ENCODE peak calls at places on chromosomes 6 and 20, in seven cellular contexts. B, F, K, D, Q, L and O are unnamed samples.

GRCh38 chr6:134830945-134831344 is 119.0 kb downstream of the ALDH8A1 start:
- DNase-seq in B (no peak), F (no peak), K (peak), D (no peak), Q (no peak), L (no peak), O (no peak)

GRCh38 chr6:75850026-75850385 is 101.0 kb downstream of the MYO6 start:
- DNase-seq in B (no peak), F (no peak), K (no peak), D (no peak), Q (no peak), L (no peak), O (no peak)

GRCh38 chr20:1182136-1182535 is 2.6 kb downstream of the TMEM74B start:
- DNase-seq in B (no peak), F (no peak), K (no peak), D (no peak), Q (no peak), L (no peak), O (no peak)

GRCh38 chr6:74357329-74357728 is 661.3 kb downstream of the CD109 start:
- DNase-seq in B (peak), F (no peak), K (no peak), D (no peak), Q (peak), L (no peak), O (no peak)

GRCh38 chr6:31651602-31652191 is 764 bp downstream of the BAG6 start:
- DNase-seq in B (peak), F (no peak), K (peak), D (no peak), Q (peak), L (peak), O (peak)

GRCh38 chr6:19415605-19416326 is 421.4 kb upstream of the ID4 start:
- DNase-seq in B (peak), F (no peak), K (no peak), D (no peak), Q (peak), L (no peak), O (peak)

GRCh38 chr6:31622678-31623077 is 2.2 kb downstream of the PRRC2A start:
- DNase-seq in B (no peak), F (no peak), K (no peak), D (no peak), Q (no peak), L (no peak), O (no peak)

GRCh38 chr6:46098678-46099077 is 31.1 kb upstream of the ENPP4 start:
- DNase-seq in B (no peak), F (peak), K (peak), D (no peak), Q (no peak), L (no peak), O (no peak)

GRCh38 chr6:108622601-108623335 is 62.1 kb downstream of the FOXO3 start:
- DNase-seq in B (peak), F (no peak), K (no peak), D (no peak), Q (peak), L (no peak), O (peak)

GRCh38 chr20:57417051-57417689 is 26.0 kb downstream of the RBM38 start:
- DNase-seq in B (no peak), F (no peak), K (no peak), D (no peak), Q (no peak), L (no peak), O (no peak)

GRCh38 chr20:50193851-50194830 is 3.5 kb downstream of the CEBPB start:
- DNase-seq in B (peak), F (peak), K (no peak), D (no peak), Q (peak), L (no peak), O (peak)

GRCh38 chr20:4136967-4137334 is 121.6 kb upstream of the RNF24 start:
- DNase-seq in B (no peak), F (no peak), K (no peak), D (no peak), Q (no peak), L (no peak), O (no peak)

GRCh38 chr6:137353842-137354397 is 134.7 kb upstream of the IFNGR1 start:
- DNase-seq in B (no peak), F (no peak), K (no peak), D (no peak), Q (no peak), L (no peak), O (no peak)

GRCh38 chr6:27809939-27810767 is 102.0 kb downstream of the OR2B2 start:
- DNase-seq in B (peak), F (peak), K (peak), D (peak), Q (peak), L (peak), O (peak)
- TF ChIP-seq CTCF in B (peak), F (no peak), K (no peak), D (no peak), Q (peak), L (peak), O (no peak)

GRCh38 chr20:46307999-46308257 is 370 bp downstream of the CDH22 start:
- DNase-seq in B (no peak), F (no peak), K (no peak), D (no peak), Q (no peak), L (no peak), O (no peak)

GRCh38 chr20:46305973-46306360 is 2.3 kb downstream of the CDH22 start:
- DNase-seq in B (no peak), F (no peak), K (no peak), D (no peak), Q (no peak), L (no peak), O (no peak)

GRCh38 chr20:46307139-46307998 is 929 bp downstream of the CDH22 start:
- DNase-seq in B (peak), F (peak), K (peak), D (peak), Q (peak), L (peak), O (peak)

GRCh38 chr20:46305331-46305972 is 2.8 kb downstream of the CDH22 start:
- DNase-seq in B (no peak), F (no peak), K (peak), D (no peak), Q (no peak), L (no peak), O (no peak)

DNA sequence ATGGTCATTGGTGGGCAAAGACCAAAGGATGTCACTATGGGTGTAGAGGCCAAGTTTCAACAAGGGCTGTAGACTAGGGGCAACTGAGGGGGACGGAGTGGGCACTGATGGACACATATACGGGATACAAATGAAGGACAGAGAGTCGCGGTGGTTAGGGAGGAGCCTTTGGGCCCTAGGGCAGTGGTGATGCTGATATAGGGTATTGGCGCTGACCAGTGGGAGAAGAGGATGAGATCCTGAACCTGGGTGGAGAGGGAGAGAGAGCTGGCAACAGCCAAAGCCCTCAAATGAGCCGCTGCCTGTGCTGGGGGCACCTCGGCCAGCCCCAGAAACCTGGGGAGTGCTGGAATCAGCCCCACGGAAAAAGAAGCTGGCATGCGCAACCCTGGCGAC is 1.6 kb downstream of the CDH22 start:
- DNase-seq in B (no peak), F (no peak), K (no peak), D (no peak), Q (no peak), L (no peak), O (no peak)
- H3K4me3 ChIP-seq in B (no peak), F (no peak), K (no peak), D (no peak), Q (no peak), L (no peak), O (no peak)

DNA sequence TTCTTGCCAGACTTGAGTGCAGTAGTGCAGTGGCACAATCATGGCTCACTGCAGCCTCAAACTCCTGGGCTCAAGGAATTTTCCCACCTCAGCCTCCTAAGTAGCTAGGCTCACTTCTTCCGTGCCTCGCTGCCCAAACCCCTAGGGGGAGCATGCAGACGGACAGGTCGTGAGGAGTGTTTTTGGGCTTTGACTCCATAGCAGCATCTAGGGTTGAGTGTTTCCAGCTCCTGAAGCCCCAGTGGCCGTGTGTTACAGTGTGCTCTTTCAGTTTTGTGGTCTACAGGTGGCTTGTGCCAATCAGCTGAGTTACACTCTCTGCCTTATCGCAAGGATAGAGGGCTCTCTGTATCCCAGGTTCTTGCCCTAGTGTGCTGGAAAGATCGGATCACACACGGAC is 33.4 kb downstream of the NCOA3 start:
- DNase-seq in B (no peak), F (no peak), K (no peak), D (no peak), Q (no peak), L (no peak), O (no peak)
- TF ChIP-seq CTCF in B (no peak), F (no peak), K (no peak), D (peak), Q (no peak), L (no peak), O (no peak)

GRCh38 chr6:144062757-144063156 is 32.6 kb downstream of the SF3B5 start:
- DNase-seq in B (no peak), F (no peak), K (no peak), D (no peak), Q (no peak), L (no peak), O (no peak)
- H3K4me3 ChIP-seq in B (no peak), F (no peak), K (no peak), D (no peak), Q (no peak), L (no peak), O (no peak)

GRCh38 chr6:119445666-119446622 is 96.4 kb upstream of the MAN1A1 start:
- DNase-seq in B (peak), F (no peak), K (no peak), D (no peak), Q (peak), L (no peak), O (peak)
- TF ChIP-seq CTCF in B (no peak), F (no peak), K (no peak), D (no peak), Q (no peak), L (no peak), O (no peak)

DNA sequence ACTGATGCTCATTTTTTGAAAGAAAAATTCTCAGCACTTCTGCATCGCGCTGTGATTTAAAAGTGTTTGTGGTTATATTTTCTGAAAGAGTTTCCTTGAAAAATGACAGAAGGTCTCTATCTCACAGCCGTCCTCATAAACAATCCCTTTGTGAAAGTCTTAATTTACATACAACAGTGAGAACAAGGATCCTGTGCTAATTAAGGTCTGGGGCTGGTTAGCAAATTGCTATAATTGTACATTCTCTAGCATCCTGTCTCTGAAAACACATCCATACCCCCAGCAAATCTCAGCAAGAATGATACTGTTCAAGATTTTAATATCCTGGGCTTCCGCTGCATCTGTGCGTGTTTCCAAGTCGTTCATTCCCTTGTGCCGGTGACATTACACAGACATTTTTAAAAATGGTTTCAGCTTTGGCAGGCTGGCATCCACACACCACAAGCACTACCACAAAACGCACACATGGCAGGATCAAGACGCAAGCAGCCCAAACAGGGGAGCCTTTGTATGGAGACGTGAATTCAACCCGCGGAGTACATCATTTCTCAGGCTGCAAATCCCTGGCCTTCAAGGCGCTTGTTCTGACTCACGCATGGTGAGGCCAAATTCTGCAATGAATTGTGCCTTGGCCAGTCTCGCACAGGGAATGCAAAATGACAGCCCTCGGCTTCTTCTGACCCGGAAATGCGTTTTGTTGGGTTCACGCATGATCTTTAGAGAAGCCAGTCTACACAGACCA is 20.3 kb downstream of the ZMYND8 start:
- DNase-seq in B (peak), F (no peak), K (no peak), D (no peak), Q (peak), L (no peak), O (peak)
- H3K4me3 ChIP-seq in B (peak), F (no peak), K (no peak), D (no peak), Q (no peak), L (no peak), O (peak)